ENCODE peak calls at places on chromosomes 16 and 17, in six cellular contexts. L, U, N, Q, P and R are unnamed samples.

GRCh38 chr17:6061290-6061689 is 8.9 kb upstream of the WSCD1 start:
- ATAC-seq in L (no peak), U (no peak), N (peak; percentile 87), Q (no peak), P (no peak), R (no peak)

GRCh38 chr17:15171433-15172047 is 93.6 kb downstream of the PMP22 start:
- ATAC-seq in L (peak; percentile 84), U (peak; percentile 93), N (peak; percentile 89), Q (peak; percentile 87), P (peak; percentile 46), R (peak; percentile 55)

GRCh38 chr17:48611681-48612455 is 1.1 kb upstream of the HOXB7 start:
- ATAC-seq in L (no peak), U (no peak), N (peak; percentile 32), Q (no peak), P (peak; percentile 12), R (no peak)

GRCh38 chr17:60094754-60095153 is 16.0 kb upstream of the HEATR6 start:
- ATAC-seq in L (peak; percentile 64), U (no peak), N (no peak), Q (no peak), P (peak; percentile 79), R (no peak)

GRCh38 chr16:83807327-83807709 is 460 bp upstream of the HSBP1 start:
- ATAC-seq in L (no peak), U (no peak), N (no peak), Q (peak; percentile 13), P (peak; percentile 3), R (no peak)

GRCh38 chr17:14095202-14095601 is 25.9 kb downstream of the COX10 start:
- ATAC-seq in L (peak; percentile 40), U (no peak), N (no peak), Q (no peak), P (no peak), R (no peak)

GRCh38 chr16:16108759-16109158 is 114.5 kb downstream of the ABCC6 start:
- ATAC-seq in L (no peak), U (no peak), N (no peak), Q (no peak), P (no peak), R (no peak)

GRCh38 chr17:19904924-19905323 is 37.2 kb upstream of the ULK2 start:
- ATAC-seq in L (peak; percentile 76), U (no peak), N (no peak), Q (no peak), P (no peak), R (no peak)

GRCh38 chr17:2892305-2892971 is 96.2 kb downstream of the RAP1GAP2 start:
- ATAC-seq in L (peak; percentile 56), U (peak; percentile 37), N (peak; percentile 98), Q (no peak), P (no peak), R (no peak)

GRCh38 chr17:15143524-15143923 is 121.6 kb downstream of the PMP22 start:
- ATAC-seq in L (no peak), U (no peak), N (peak; percentile 24), Q (peak; percentile 81), P (no peak), R (no peak)

GRCh38 chr17:41178341-41178740 is 320 bp upstream of the KRTAP4-2 start:
- ATAC-seq in L (peak; percentile 50), U (no peak), N (no peak), Q (no peak), P (no peak), R (no peak)

GRCh38 chr16:27226476-27226875 is 23.1 kb downstream of the KDM8 start:
- ATAC-seq in L (no peak), U (no peak), N (no peak), Q (no peak), P (no peak), R (no peak)

GRCh38 chr16:85238233-85238647 is 126.0 kb upstream of the CIBAR2 start:
- ATAC-seq in L (peak; percentile 45), U (peak; percentile 7), N (no peak), Q (peak; percentile 20), P (no peak), R (peak; percentile 72)

DNA sequence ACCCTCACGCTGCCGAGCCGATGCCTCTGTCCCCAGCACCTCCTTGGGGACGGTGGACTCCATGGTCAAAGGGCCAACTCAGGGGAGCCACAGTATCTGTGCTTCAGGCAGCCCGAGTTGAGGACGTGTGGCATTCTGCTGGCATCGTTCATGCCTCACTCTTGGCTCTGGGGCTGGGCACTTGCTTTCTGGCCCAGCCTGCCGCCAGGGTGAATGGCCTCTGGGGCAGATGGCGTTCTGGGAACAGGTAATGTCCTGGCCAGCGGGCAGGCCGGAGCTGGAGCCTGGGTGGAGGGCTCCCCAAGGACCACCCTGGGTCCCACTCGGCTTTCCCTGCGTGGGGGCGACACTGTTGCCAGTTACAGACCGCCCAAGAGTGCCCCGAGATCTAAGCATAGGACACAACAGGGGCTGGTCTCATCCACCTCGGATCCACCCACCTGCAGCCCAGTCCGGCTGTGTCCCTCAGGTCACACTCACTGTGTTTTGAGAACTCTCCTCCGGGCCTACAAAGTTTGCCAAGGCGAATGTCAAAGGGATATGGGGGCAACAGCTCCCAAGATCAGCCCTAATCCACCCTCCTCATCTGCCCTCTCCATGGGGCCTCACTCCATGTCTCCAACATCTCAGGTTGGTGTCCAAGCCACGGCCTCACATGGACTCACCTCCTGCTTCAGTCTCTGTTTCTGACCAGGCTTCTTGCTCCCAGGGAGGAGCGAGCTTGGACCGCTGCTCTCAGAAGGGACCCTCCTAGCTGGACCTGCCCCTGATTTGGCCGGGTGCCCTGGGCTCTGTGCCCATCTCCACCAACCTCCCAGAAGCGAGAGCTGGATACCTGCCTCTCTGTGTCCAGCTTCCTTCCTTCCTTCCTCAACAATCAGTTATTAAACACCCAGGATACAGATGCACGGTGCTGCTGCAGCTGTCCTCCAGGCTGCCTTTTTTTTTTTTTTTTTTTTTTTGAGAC is 60.8 kb downstream of the TMEM235 start:
- ATAC-seq in L (no peak), U (peak; percentile 17), N (no peak), Q (no peak), P (no peak), R (no peak)
- TF ChIP-seq EP300 in L (no peak), U (no peak), N (no peak), Q (no peak), P (no peak), R (no peak)

GRCh38 chr16:65449526-65449925 is 327.7 kb upstream of the CDH11 start:
- ATAC-seq in L (no peak), U (no peak), N (no peak), Q (no peak), P (no peak), R (no peak)

GRCh38 chr16:65441501-65441900 is 319.6 kb upstream of the CDH11 start:
- ATAC-seq in L (no peak), U (no peak), N (no peak), Q (no peak), P (no peak), R (no peak)

GRCh38 chr16:65446441-65446840 is 324.6 kb upstream of the CDH11 start:
- ATAC-seq in L (no peak), U (no peak), N (no peak), Q (no peak), P (no peak), R (no peak)

DNA sequence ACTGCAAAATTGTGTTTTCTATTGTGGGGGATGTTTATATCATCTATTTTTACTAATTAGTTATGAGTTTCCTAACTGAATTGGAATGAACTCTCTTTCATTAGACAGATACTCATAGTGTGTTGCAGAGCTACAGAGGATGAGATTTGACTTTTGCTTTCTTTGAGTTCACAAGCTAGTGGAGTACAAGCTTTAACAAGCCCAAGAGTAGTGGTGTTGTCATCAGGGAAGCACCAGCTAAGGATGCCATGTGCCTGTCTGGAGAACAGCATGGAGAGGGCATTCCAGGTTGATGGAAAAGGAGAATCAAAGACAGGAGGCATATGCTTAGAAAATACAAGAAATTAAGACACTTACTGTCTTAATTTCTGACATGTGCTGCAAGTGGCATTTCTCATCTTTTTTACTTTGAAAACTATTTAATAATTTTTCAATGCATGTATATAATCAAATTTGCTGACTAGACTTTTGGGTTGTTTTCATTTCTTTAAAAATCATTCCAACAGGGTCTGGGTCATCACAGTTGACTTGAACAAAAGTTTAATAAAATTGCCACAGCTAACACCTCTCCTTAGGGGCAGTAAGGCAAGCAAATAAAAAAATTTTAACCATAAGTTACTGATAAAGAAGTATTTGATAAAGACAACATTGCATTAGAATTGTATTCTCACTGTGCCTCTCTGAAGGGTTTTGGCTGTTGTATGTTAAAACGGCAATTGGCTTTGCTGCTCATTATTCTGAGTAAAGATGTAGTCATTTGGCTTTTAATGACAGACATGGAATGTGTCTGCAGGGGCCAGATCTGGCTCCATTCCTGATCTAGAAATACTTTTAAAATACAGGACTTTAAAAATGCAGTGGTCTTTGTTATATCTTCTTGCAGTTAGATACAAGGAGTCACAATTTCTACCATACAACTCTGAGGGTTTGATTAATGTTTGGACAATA is 323.7 kb upstream of the CDH11 start:
- ATAC-seq in L (no peak), U (no peak), N (no peak), Q (no peak), P (no peak), R (no peak)
- H3K4me3 ChIP-seq in L (no peak overlapping the region), U (no peak overlapping the region), N (no peak overlapping the region), Q (no peak overlapping the region), P (no peak overlapping the region), R (no peak overlapping the region)

DNA sequence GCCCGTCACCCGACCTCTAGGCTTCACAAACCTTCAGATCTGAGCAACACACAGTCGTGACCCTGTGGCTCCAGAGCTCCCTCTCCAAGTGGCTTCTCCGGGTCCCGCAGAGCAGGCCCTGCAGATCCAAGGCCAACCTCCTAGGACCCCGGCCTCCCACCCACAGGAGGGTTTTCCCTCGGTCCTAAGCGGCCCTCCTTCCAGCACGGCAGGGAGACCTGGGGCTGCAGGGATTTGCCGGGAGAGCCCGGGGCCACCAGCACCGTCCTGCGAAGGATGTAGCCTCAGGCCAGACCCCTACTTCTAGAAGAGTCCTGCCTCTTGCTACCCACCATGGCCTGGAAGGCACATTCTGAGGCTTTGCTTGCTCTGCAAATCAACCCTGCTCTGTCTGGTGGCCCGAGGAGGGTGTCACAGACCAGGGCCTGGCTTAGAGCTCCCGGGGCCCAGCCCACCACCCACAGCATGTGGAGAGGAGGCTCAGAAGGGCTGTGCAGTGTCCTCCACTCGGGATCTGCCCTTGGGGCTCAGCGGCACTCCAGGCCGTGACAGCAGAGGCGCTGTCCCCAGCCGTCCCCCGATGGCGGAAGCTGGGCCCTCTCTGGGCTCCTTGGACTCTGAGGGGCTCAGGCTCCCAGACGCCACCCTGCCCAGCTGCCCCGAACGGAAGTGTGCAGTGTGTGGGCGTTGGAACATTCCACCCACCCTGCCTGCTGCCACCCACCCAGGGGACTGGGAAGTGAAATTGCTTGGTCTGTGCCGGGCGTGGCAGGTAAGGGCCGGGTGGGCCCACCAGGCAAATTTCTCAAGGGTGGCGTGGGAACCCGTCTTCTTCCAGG is 28.8 kb upstream of the ACSF3 start:
- ATAC-seq in L (peak; percentile 9), U (peak; percentile 15), N (no peak), Q (peak; percentile 25), P (peak; percentile 28), R (no peak)
- TF ChIP-seq POLR2A in L (no peak), U (no peak), N (no peak), Q (no peak), P (no peak), R (no peak)

DNA sequence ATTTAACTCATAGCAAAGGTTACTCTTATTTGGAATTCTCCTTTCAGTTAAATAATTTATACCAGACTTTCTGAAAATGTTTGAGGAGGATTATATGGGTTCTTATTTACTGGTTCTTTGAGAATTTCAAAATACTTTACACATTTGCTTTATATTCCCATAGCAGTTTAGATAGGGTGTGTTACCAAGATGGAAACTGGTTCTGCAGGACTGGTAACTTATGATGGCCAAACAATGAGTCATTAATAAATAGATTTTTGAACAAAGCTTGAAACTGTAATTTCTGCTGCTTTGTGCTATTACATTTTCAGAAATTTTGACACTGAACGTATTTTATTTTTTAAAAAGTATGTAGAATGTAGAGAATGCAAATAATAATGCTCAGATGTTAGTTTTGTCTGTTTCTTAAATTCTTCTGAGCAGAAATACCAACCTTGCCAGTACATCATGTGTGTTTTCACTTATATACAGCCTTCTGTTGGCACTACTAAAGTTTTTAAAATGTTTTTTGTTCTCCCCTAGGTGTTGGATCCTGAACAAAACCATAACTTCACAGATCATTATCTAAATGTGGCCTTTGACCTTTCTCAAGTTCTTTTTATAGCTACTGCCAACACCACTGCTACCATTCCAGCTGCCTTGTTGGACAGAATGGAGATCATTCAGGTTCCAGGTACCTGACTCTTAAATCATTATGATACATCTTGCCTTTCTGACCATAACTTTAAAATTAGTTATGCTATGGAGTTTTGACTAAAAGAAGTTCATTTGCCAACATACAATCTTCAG is 48.3 kb upstream of the ABCC11 start:
- ATAC-seq in L (no peak), U (no peak), N (no peak), Q (no peak), P (no peak), R (no peak)
- TF ChIP-seq EP300 in L (no peak), U (no peak), N (no peak), Q (no peak), P (no peak), R (no peak)